ENCODE peak calls at places on chromosomes 5 and 9, in eight cellular contexts. V is tibial artery, C is ovary, S is pancreas, W is mesenchymal stem cell, A is heart left ventricle, M is PC-9, G is transverse colon. F is an unnamed sample. For H3K36me3, the result is how much of the 10 kb centered on the place peaks cover.

GRCh38 chr5:151953833-151954232 is 29.2 kb upstream of the GLRA1 start:
- DNase-seq in V (no peak), C (no peak), S (no peak), W (no peak), A (no peak), M (no peak), G (no peak), F (no peak)

GRCh38 chr9:124297553-124297905 is 39.8 kb downstream of the NEK6 start:
- DNase-seq in V (peak), C (peak), S (no peak), W (peak), A (peak), M (peak), G (peak), F (peak)

GRCh38 chr9:106084702-106085101 is 390.4 kb downstream of the TMEM38B start:
- DNase-seq in V (no peak), C (no peak), S (no peak), W (no peak), A (no peak), M (no peak), G (no peak), F (no peak)

GRCh38 chr5:95449460-95449859 is 58.3 kb downstream of the FAM81B start:
- DNase-seq in V (no peak), C (no peak), S (no peak), W (no peak), A (no peak), M (no peak), G (no peak), F (no peak)

GRCh38 chr9:9305600-9305999 is 1307.2 kb downstream of the PTPRD start:
- DNase-seq in V (no peak), C (no peak), S (no peak), W (no peak), A (no peak), M (no peak), G (no peak), F (no peak)

GRCh38 chr5:52457808-52458207 is 329.9 kb upstream of the ITGA1 start:
- DNase-seq in V (no peak), C (no peak), S (no peak), W (no peak), A (no peak), M (no peak), G (no peak), F (no peak)

GRCh38 chr9:78073722-78074121 is 42.1 kb upstream of the GNAQ start:
- DNase-seq in V (no peak), C (no peak), S (no peak), W (no peak), A (no peak), M (no peak), G (no peak), F (no peak)

GRCh38 chr9:34493972-34494535 is 28.7 kb downstream of the ENHO start:
- DNase-seq in V (peak), C (peak), S (no peak), W (peak), A (peak), M (no peak), G (peak), F (peak)

GRCh38 chr5:172768573-172769323 is 2.2 kb downstream of the DUSP1 start:
- DNase-seq in V (no peak), C (peak), S (no peak), W (peak), A (peak), M (no peak), G (peak), F (peak)

GRCh38 chr9:38201844-38202243 is 132.8 kb upstream of the SHB start:
- DNase-seq in V (no peak), C (no peak), S (no peak), W (no peak), A (no peak), M (no peak), G (no peak), F (no peak)

GRCh38 chr5:134410822-134411221 is 859 bp downstream of the CDKN2AIPNL start:
- DNase-seq in V (no peak), C (no peak), S (no peak), W (no peak), A (no peak), M (no peak), G (no peak), F (no peak)

GRCh38 chr5:60505373-60505772 is 194.6 kb downstream of the DEPDC1B start:
- DNase-seq in V (no peak), C (no peak), S (no peak), W (no peak), A (no peak), M (no peak), G (no peak), F (no peak)

GRCh38 chr5:134506054-134507039 is 19.1 kb upstream of the JADE2 start:
- DNase-seq in V (peak), C (no peak), S (peak), W (peak), A (peak), M (peak), G (peak), F (no peak)

GRCh38 chr5:78009937-78010527 is 233.9 kb upstream of the TBCA start:
- DNase-seq in V (no peak), C (no peak), S (no peak), W (peak), A (no peak), M (no peak), G (no peak), F (peak)

GRCh38 chr5:74372051-74372450 is 268.5 kb downstream of the ENC1 start:
- DNase-seq in V (no peak), C (no peak), S (no peak), W (no peak), A (no peak), M (no peak), G (no peak), F (no peak)

GRCh38 chr5:89435347-89435746 is 552.4 kb upstream of the MEF2C start:
- DNase-seq in V (no peak), C (no peak), S (no peak), W (no peak), A (no peak), M (no peak), G (no peak), F (no peak)

GRCh38 chr9:137407590-137408300 is 15.2 kb downstream of the EXD3 start:
- DNase-seq in V (no peak), C (peak), S (peak), W (no peak), A (peak), M (no peak), G (no peak), F (peak)

DNA sequence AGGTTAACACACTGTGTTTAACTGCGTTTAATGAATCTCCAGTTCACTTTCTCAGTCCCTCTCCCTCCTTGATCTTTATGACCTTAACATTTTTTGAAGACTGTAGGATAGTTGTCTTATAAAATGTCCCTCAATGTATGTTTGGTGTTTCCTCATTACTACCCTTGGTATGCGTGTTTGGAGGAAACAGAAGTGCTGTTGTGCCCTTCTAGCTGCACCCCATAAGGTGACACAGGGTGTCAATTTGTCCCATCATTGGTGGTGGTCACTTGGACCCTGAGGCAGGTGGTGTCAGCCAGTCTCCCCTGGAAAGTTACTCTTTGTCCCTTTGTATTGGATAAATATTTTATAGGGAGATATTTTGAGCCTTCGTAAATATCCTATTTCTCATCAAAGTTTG is 52.3 kb downstream of the RAD23B start:
- DNase-seq in V (no peak), C (no peak), S (no peak), W (no peak), A (no peak), M (no peak), G (no peak), F (no peak)
- H3K36me3 ChIP-seq in V (under half), C (under half), S (under half), W (under half), A (half or more), M (under half), G (under half), F (half or more)

DNA sequence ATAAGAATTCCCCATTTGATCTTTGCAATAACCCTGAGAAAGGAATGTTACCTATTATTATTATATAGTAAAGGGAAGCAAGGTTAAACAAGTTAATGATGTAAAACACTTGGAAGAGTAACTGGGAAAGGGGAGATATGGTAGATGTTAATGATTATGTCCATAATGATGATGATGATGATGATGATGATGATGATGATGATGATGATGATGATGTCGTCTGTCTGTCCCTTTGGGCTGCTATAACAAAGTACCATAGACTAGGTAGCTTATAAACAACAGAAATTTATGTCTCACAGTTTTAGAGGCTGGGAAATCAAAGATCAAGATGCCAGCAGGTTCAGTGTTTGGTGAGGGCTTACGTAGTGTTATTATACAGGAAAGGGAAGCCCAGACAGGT is 40.6 kb downstream of the WHRN start:
- DNase-seq in V (no peak), C (no peak), S (no peak), W (no peak), A (no peak), M (no peak), G (no peak), F (no peak)
- H3K27ac ChIP-seq in V (no peak), C (no peak), S (no peak), W (no peak), A (no peak), M (no peak), G (no peak), F (no peak)

GRCh38 chr9:120568816-120569215 is 11.2 kb downstream of the CDK5RAP2 start:
- DNase-seq in V (no peak), C (no peak), S (no peak), W (no peak), A (no peak), M (no peak), G (no peak), F (no peak)

GRCh38 chr9:120569556-120569955 is 10.4 kb downstream of the CDK5RAP2 start:
- DNase-seq in V (no peak), C (no peak), S (no peak), W (no peak), A (no peak), M (no peak), G (no peak), F (no peak)

GRCh38 chr9:120567874-120568273 is 12.1 kb downstream of the CDK5RAP2 start:
- DNase-seq in V (no peak), C (no peak), S (no peak), W (no peak), A (no peak), M (no peak), G (no peak), F (no peak)

GRCh38 chr9:120571443-120572257 is 8.3 kb downstream of the CDK5RAP2 start:
- DNase-seq in V (peak), C (peak), S (peak), W (no peak), A (peak), M (no peak), G (no peak), F (peak)

GRCh38 chr9:120570296-120570695 is 9.7 kb downstream of the CDK5RAP2 start:
- DNase-seq in V (no peak), C (no peak), S (no peak), W (no peak), A (no peak), M (no peak), G (no peak), F (no peak)
- H3K36me3 ChIP-seq in V (under half), C (under half), S (under half), W (under half), A (half or more), M (under half), G (under half), F (under half)

GRCh38 chr9:27422435-27422834 is 101.7 kb upstream of the IFNK start:
- DNase-seq in V (no peak), C (no peak), S (no peak), W (no peak), A (no peak), M (no peak), G (no peak), F (no peak)

GRCh38 chr9:27425827-27426716 is 98.0 kb upstream of the IFNK start:
- DNase-seq in V (no peak), C (no peak), S (no peak), W (no peak), A (no peak), M (no peak), G (no peak), F (no peak)

GRCh38 chr9:27426717-27427645 is 97.1 kb upstream of the IFNK start:
- DNase-seq in V (no peak), C (no peak), S (no peak), W (peak), A (no peak), M (peak), G (no peak), F (no peak)

GRCh38 chr9:27421567-27421966 is 102.5 kb upstream of the IFNK start:
- DNase-seq in V (no peak), C (no peak), S (no peak), W (no peak), A (no peak), M (no peak), G (no peak), F (no peak)

DNA sequence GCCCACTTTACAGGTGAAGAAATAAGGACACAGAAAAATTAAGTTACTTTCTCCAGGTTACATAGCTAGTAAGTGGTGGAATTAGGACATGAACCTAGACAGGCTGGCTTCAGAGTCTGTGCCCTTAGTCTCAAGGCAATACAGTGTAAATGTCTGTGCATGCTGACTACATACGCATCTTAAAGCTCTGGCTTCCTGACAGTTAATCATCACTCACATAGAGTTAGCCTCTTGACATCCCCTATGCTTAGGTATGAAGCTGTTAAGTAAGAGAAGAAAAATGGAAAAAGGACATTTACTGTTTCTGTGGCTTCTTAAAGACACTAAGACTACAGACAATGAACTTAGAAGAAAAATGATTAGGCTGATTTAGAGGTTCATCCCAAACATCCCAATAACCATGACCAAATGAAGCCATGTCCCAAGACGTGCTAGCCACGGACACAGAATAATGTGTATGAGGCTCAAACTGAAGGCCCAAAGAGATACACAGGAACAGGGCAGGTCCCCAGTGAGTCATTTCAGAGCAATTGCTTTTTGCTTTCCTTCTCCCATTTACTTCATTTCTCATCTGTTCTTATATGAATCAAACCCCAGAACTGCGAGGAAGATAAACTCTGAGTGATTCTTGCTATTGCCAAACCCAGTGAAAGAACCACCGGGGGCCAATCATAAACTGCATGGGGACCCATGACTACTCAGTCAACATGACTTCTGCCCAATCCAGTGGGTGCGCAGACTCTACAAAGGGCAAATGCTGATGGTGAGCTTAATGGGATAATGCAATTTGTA is 100.0 kb upstream of the IFNK start:
- DNase-seq in V (no peak), C (no peak), S (no peak), W (no peak), A (no peak), M (no peak), G (no peak), F (no peak)
- H3K27ac ChIP-seq in V (no peak), C (no peak), S (no peak), W (no peak), A (no peak), M (no peak), G (no peak), F (no peak)

GRCh38 chr5:32165597-32165996 is 8.5 kb downstream of the GOLPH3 start:
- DNase-seq in V (no peak), C (no peak), S (no peak), W (no peak), A (no peak), M (no peak), G (no peak), F (no peak)
- H3K36me3 ChIP-seq in V (under half), C (under half), S (under half), W (under half), A (under half), M (half or more), G (under half), F (under half)

DNA sequence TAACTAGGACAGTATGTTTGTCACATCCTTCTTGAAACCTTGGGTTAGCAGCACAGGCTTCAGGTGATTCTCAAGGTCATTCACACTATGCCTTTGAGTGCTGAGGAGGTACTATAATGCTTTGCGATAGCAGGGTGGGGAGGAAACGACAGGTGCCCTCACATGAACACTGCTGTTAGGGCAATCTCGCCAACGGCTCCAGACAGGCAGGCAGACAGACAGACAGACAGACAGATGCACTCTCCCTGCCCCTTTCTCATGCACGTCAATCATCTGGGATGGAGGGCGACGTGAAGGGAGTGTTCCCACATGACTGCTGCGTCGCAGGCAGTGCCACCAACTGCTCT is 82.9 kb downstream of the RAPGEF1 start:
- DNase-seq in V (no peak), C (no peak), S (no peak), W (no peak), A (no peak), M (no peak), G (peak), F (no peak)
- H3K27ac ChIP-seq in V (peak), C (no peak), S (peak), W (no peak), A (peak), M (peak), G (peak), F (no peak)

F was measured in osteoblast.